ENCODE peak calls at places on chromosomes 16 and 17, in ten cellular contexts. One of them, this sample, is unnamed.

GRCh38 chr16:2692948-2693651 is 10.8 kb downstream of the KCTD5 start:
- DNase-seq in adrenal gland: no peak
- DNase-seq in IMR-90: peak; percentile 52
- DNase-seq in right atrium auricular region: no peak
- DNase-seq in thoracic aorta: no peak
- DNase-seq in AG09309: no peak
- DNase-seq in cardiac muscle cell: no peak
- DNase-seq in heart left ventricle: no peak
- DNase-seq in A549: no peak
- DNase-seq in HCT116: no peak
- DNase-seq in this sample: no peak

GRCh38 chr16:30953511-30954124 is 3.9 kb upstream of the SETD1A start:
- DNase-seq in AG09309: no peak
- DNase-seq in cardiac muscle cell: peak; percentile 90
- DNase-seq in heart left ventricle: peak; percentile 54
- DNase-seq in IMR-90: peak; percentile 71
- DNase-seq in HCT116: peak; percentile 71
- DNase-seq in thoracic aorta: no peak
- DNase-seq in adrenal gland: peak; percentile 58
- DNase-seq in right atrium auricular region: no peak
- DNase-seq in A549: peak; percentile 49
- DNase-seq in this sample: peak; percentile 90

GRCh38 chr16:2919511-2920255 is 8.0 kb downstream of the FLYWCH1 start:
- DNase-seq in AG09309: peak; percentile 34
- DNase-seq in A549: peak; percentile 61
- DNase-seq in IMR-90: peak; percentile 74
- DNase-seq in adrenal gland: peak; percentile 73
- DNase-seq in HCT116: peak; percentile 57
- DNase-seq in right atrium auricular region: peak; percentile 78
- DNase-seq in thoracic aorta: no peak
- DNase-seq in cardiac muscle cell: peak; percentile 68
- DNase-seq in heart left ventricle: peak; percentile 53
- DNase-seq in this sample: peak; percentile 74

GRCh38 chr17:67374329-67375053 is 2.6 kb upstream of the PITPNC1 start:
- DNase-seq in HCT116: peak; percentile 87
- DNase-seq in thoracic aorta: peak; percentile 67
- DNase-seq in A549: peak; percentile 87
- DNase-seq in right atrium auricular region: peak; percentile 94
- DNase-seq in adrenal gland: peak; percentile 86
- DNase-seq in IMR-90: peak; percentile 83
- DNase-seq in cardiac muscle cell: peak; percentile 90
- DNase-seq in heart left ventricle: peak; percentile 86
- DNase-seq in AG09309: no peak
- DNase-seq in this sample: peak; percentile 94

GRCh38 chr17:4777969-4778760 is 6.5 kb downstream of the TM4SF5 start:
- DNase-seq in thoracic aorta: no peak
- DNase-seq in IMR-90: peak; percentile 31
- DNase-seq in cardiac muscle cell: no peak
- DNase-seq in heart left ventricle: no peak
- DNase-seq in adrenal gland: no peak
- DNase-seq in A549: no peak
- DNase-seq in AG09309: no peak
- DNase-seq in HCT116: no peak
- DNase-seq in right atrium auricular region: no peak
- DNase-seq in this sample: no peak

GRCh38 chr17:49915670-49916069 is 53.3 kb upstream of the DLX4 start:
- DNase-seq in HCT116: no peak
- DNase-seq in thoracic aorta: no peak
- DNase-seq in AG09309: no peak
- DNase-seq in A549: no peak
- DNase-seq in adrenal gland: no peak
- DNase-seq in heart left ventricle: no peak
- DNase-seq in right atrium auricular region: no peak
- DNase-seq in IMR-90: no peak
- DNase-seq in cardiac muscle cell: peak; percentile 15
- DNase-seq in this sample: no peak

GRCh38 chr17:68344701-68345136 is 53.4 kb downstream of the ARSG start:
- DNase-seq in right atrium auricular region: no peak
- DNase-seq in HCT116: no peak
- DNase-seq in adrenal gland: no peak
- DNase-seq in thoracic aorta: no peak
- DNase-seq in heart left ventricle: no peak
- DNase-seq in IMR-90: no peak
- DNase-seq in AG09309: no peak
- DNase-seq in cardiac muscle cell: no peak
- DNase-seq in A549: no peak
- DNase-seq in this sample: no peak

GRCh38 chr17:29597361-29598172 is 4.6 kb downstream of the ANKRD13B start:
- DNase-seq in A549: no peak
- DNase-seq in heart left ventricle: no peak
- DNase-seq in cardiac muscle cell: no peak
- DNase-seq in adrenal gland: no peak
- DNase-seq in thoracic aorta: no peak
- DNase-seq in HCT116: no peak
- DNase-seq in right atrium auricular region: no peak
- DNase-seq in AG09309: no peak
- DNase-seq in IMR-90: no peak
- DNase-seq in this sample: no peak

GRCh38 chr16:48158296-48158695 is 2.5 kb upstream of the ABCC12 start:
- DNase-seq in adrenal gland: no peak
- DNase-seq in HCT116: peak; percentile 55
- DNase-seq in thoracic aorta: no peak
- DNase-seq in AG09309: peak; percentile 18
- DNase-seq in IMR-90: peak; percentile 75
- DNase-seq in right atrium auricular region: no peak
- DNase-seq in A549: peak; percentile 21
- DNase-seq in cardiac muscle cell: no peak
- DNase-seq in heart left ventricle: no peak
- DNase-seq in this sample: peak; percentile 76

GRCh38 chr16:73565263-73565662 is 517.3 kb upstream of the ZFHX3 start:
- DNase-seq in right atrium auricular region: no peak
- DNase-seq in A549: no peak
- DNase-seq in heart left ventricle: no peak
- DNase-seq in thoracic aorta: no peak
- DNase-seq in adrenal gland: no peak
- DNase-seq in cardiac muscle cell: peak; percentile 41
- DNase-seq in HCT116: peak; percentile 15
- DNase-seq in IMR-90: no peak
- DNase-seq in AG09309: peak; percentile 5
- DNase-seq in this sample: peak; percentile 6

GRCh38 chr17:45233423-45233924 is 11.8 kb downstream of the FMNL1 start:
- DNase-seq in AG09309: no peak
- DNase-seq in cardiac muscle cell: no peak
- DNase-seq in adrenal gland: no peak
- DNase-seq in right atrium auricular region: no peak
- DNase-seq in thoracic aorta: no peak
- DNase-seq in IMR-90: no peak
- DNase-seq in A549: no peak
- DNase-seq in heart left ventricle: no peak
- DNase-seq in HCT116: no peak
- DNase-seq in this sample: no peak

GRCh38 chr17:45235071-45236001 is 13.7 kb downstream of the FMNL1 start:
- DNase-seq in adrenal gland: peak; percentile 74
- DNase-seq in cardiac muscle cell: peak; percentile 84
- DNase-seq in HCT116: peak; percentile 54
- DNase-seq in right atrium auricular region: peak; percentile 81
- DNase-seq in heart left ventricle: peak; percentile 75
- DNase-seq in IMR-90: peak; percentile 77
- DNase-seq in thoracic aorta: peak; percentile 30
- DNase-seq in A549: peak; percentile 93
- DNase-seq in AG09309: peak; percentile 28
- DNase-seq in this sample: peak; percentile 87

GRCh38 chr17:45236002-45236606 is 14.4 kb downstream of the FMNL1 start:
- DNase-seq in cardiac muscle cell: no peak
- DNase-seq in right atrium auricular region: no peak
- DNase-seq in HCT116: no peak
- DNase-seq in IMR-90: no peak
- DNase-seq in adrenal gland: no peak
- DNase-seq in AG09309: no peak
- DNase-seq in heart left ventricle: no peak
- DNase-seq in thoracic aorta: no peak
- DNase-seq in A549: no peak
- DNase-seq in this sample: no peak

GRCh38 chr17:45232514-45233422 is 11.1 kb downstream of the FMNL1 start:
- DNase-seq in thoracic aorta: no peak
- DNase-seq in AG09309: no peak
- DNase-seq in cardiac muscle cell: no peak
- DNase-seq in adrenal gland: no peak
- DNase-seq in IMR-90: no peak
- DNase-seq in right atrium auricular region: no peak
- DNase-seq in HCT116: no peak
- DNase-seq in A549: no peak
- DNase-seq in heart left ventricle: no peak
- DNase-seq in this sample: no peak

DNA sequence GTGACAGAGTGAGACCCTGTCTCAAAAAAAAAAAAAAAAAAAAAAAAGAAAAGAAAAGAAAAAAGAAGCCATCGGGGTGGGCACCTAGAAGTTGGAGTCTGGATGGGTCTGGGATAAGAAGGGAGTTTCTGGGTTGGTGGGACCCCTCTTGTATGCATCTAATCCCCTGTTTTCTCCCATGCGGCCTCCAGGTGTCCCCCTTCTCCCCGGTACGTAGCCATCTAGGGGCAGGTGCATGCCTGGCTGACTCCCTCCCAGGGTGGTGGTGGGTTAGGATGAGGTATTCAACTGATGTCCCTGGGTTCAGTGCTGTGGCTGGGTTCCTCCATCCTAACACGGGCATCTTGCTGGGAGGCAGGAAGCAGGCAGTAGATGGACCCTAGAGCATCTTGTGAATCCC is 13.0 kb downstream of the FMNL1 start:
- DNase-seq in AG09309: no peak
- DNase-seq in A549: no peak
- DNase-seq in adrenal gland: no peak
- DNase-seq in HCT116: no peak
- DNase-seq in right atrium auricular region: no peak
- DNase-seq in cardiac muscle cell: peak; percentile 55
- DNase-seq in heart left ventricle: no peak
- DNase-seq in IMR-90: no peak
- DNase-seq in thoracic aorta: no peak
- DNase-seq in this sample: peak; percentile 64
- TF ChIP-seq CTCF in AG09309: peak; percentile 18
- TF ChIP-seq CTCF in A549: peak; percentile 52
- TF ChIP-seq CTCF in adrenal gland: no peak
- TF ChIP-seq CTCF in HCT116: peak; percentile 57
- TF ChIP-seq CTCF in right atrium auricular region: no peak
- TF ChIP-seq CTCF in cardiac muscle cell: peak; percentile 23
- TF ChIP-seq CTCF in heart left ventricle: peak; percentile 14
- TF ChIP-seq CTCF in IMR-90: peak; percentile 11
- TF ChIP-seq CTCF in thoracic aorta: no peak
- TF ChIP-seq CTCF in this sample: peak; percentile 58

GRCh38 chr16:11800385-11800718 is 3.3 kb upstream of the ZC3H7A start:
- DNase-seq in HCT116: no peak
- DNase-seq in IMR-90: no peak
- DNase-seq in thoracic aorta: no peak
- DNase-seq in adrenal gland: no peak
- DNase-seq in AG09309: no peak
- DNase-seq in right atrium auricular region: no peak
- DNase-seq in heart left ventricle: no peak
- DNase-seq in cardiac muscle cell: no peak
- DNase-seq in A549: no peak
- DNase-seq in this sample: no peak
- H3K4me3 ChIP-seq in HCT116: no peak overlapping the region
- H3K4me3 ChIP-seq in IMR-90: no peak overlapping the region
- H3K4me3 ChIP-seq in thoracic aorta: no peak overlapping the region
- H3K4me3 ChIP-seq in adrenal gland: no peak overlapping the region
- H3K4me3 ChIP-seq in AG09309: no peak overlapping the region
- H3K4me3 ChIP-seq in right atrium auricular region: no peak overlapping the region
- H3K4me3 ChIP-seq in heart left ventricle: no peak overlapping the region
- H3K4me3 ChIP-seq in cardiac muscle cell: no peak overlapping the region
- H3K4me3 ChIP-seq in A549: no peak overlapping the region
- H3K4me3 ChIP-seq in this sample: peak overlapping the region; percentile 78

DNA sequence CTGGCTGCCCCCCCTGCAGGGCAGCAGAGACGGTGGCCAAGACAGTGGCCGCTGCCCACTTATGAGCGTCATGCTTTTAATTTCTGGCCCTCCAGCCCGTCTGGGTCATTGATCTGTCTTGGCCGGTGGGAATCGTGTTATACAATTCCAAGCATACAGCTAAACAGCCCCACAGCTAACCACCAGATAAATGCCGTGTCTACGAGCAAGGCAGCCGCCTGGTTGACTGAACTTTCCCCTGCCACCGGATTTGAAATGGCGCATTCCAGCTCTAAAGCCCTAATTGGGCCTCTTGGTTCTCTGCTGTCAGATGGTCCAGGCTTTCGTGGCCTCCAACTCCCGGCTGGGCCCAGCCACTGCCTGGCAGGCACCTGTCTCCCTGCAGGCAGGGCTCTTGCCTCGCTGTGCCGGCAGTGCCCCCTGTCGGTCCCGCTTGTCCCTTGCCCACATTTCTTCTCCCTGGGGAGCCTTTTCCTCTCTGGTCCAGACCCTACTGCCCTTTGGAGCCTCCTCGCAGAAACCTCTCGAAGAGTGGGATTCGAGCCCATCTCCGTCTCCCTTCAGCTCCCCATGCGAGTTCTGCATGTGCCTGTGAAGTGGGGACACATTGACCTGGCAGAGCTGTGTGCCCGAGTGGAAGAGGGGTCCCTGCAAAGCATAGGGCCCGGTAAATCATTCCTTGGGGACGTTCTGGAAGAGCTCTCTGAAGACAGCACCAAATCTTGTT is 1.8 kb upstream of the RBFOX3 start:
- DNase-seq in thoracic aorta: no peak
- DNase-seq in right atrium auricular region: no peak
- DNase-seq in adrenal gland: peak; percentile 29
- DNase-seq in cardiac muscle cell: peak; percentile 77
- DNase-seq in HCT116: peak; percentile 63
- DNase-seq in heart left ventricle: no peak
- DNase-seq in A549: peak; percentile 94
- DNase-seq in IMR-90: peak; percentile 5
- DNase-seq in AG09309: no peak
- DNase-seq in this sample: peak; percentile 57
- TF ChIP-seq CTCF in thoracic aorta: no peak
- TF ChIP-seq CTCF in right atrium auricular region: no peak
- TF ChIP-seq CTCF in adrenal gland: no peak
- TF ChIP-seq CTCF in cardiac muscle cell: peak; percentile 49
- TF ChIP-seq CTCF in HCT116: peak; percentile 80
- TF ChIP-seq CTCF in heart left ventricle: peak; percentile 27
- TF ChIP-seq CTCF in A549: peak; percentile 97
- TF ChIP-seq CTCF in IMR-90: peak; percentile 39
- TF ChIP-seq CTCF in AG09309: peak; percentile 57
- TF ChIP-seq CTCF in this sample: peak; percentile 70

GRCh38 chr16:28930652-28931051 is 1.1 kb upstream of the CD19 start:
- DNase-seq in cardiac muscle cell: no peak
- DNase-seq in thoracic aorta: no peak
- DNase-seq in IMR-90: no peak
- DNase-seq in A549: no peak
- DNase-seq in HCT116: no peak
- DNase-seq in heart left ventricle: no peak
- DNase-seq in adrenal gland: no peak
- DNase-seq in AG09309: no peak
- DNase-seq in right atrium auricular region: no peak
- DNase-seq in this sample: peak; percentile 91
- H3K4me3 ChIP-seq in cardiac muscle cell: no peak overlapping the region
- H3K4me3 ChIP-seq in thoracic aorta: no peak overlapping the region
- H3K4me3 ChIP-seq in IMR-90: no peak overlapping the region
- H3K4me3 ChIP-seq in A549: no peak overlapping the region
- H3K4me3 ChIP-seq in HCT116: no peak overlapping the region
- H3K4me3 ChIP-seq in heart left ventricle: no peak overlapping the region
- H3K4me3 ChIP-seq in adrenal gland: no peak overlapping the region
- H3K4me3 ChIP-seq in AG09309: no peak overlapping the region
- H3K4me3 ChIP-seq in right atrium auricular region: no peak overlapping the region
- H3K4me3 ChIP-seq in this sample: peak overlapping the region; percentile 98

This sample was measured in GM12865.